ENCODE peak calls at places on chromosome 9, in nine cellular contexts. One of them, this sample, is unnamed.
A peak's percentile ranks its signal among the peaks of the same experiment; 100 is the strongest.

GRCh38 chr9:23563497-23563896 is 262.5 kb downstream of the ELAVL2 start:
- DNase-seq in DND-41: no peak
- DNase-seq in brain microvascular endothelial cell: no peak
- DNase-seq in neural progenitor cell: no peak
- DNase-seq in AG04449: no peak
- DNase-seq in ovary: no peak
- DNase-seq in BJ: no peak
- DNase-seq in H1: no peak
- DNase-seq in fibroblast of villous mesenchyme: no peak
- DNase-seq in this sample: no peak

GRCh38 chr9:78064075-78064474 is 32.5 kb upstream of the GNAQ start:
- DNase-seq in DND-41: no peak
- DNase-seq in brain microvascular endothelial cell: no peak
- DNase-seq in neural progenitor cell: no peak
- DNase-seq in AG04449: no peak
- DNase-seq in ovary: no peak
- DNase-seq in BJ: no peak
- DNase-seq in H1: no peak
- DNase-seq in fibroblast of villous mesenchyme: no peak
- DNase-seq in this sample: peak; percentile 55

GRCh38 chr9:110828148-110828730 is 159.6 kb downstream of the MUSK start:
- DNase-seq in DND-41: no peak
- DNase-seq in brain microvascular endothelial cell: peak; percentile 46
- DNase-seq in neural progenitor cell: peak; percentile 17
- DNase-seq in AG04449: no peak
- DNase-seq in ovary: peak; percentile 61
- DNase-seq in BJ: no peak
- DNase-seq in H1: no peak
- DNase-seq in fibroblast of villous mesenchyme: peak; percentile 46
- DNase-seq in this sample: peak; percentile 96

GRCh38 chr9:35908484-35909125 is 685 bp upstream of the SPAAR start:
- DNase-seq in DND-41: no peak
- DNase-seq in brain microvascular endothelial cell: no peak
- DNase-seq in neural progenitor cell: no peak
- DNase-seq in AG04449: no peak
- DNase-seq in ovary: peak; percentile 42
- DNase-seq in BJ: no peak
- DNase-seq in H1: no peak
- DNase-seq in fibroblast of villous mesenchyme: no peak
- DNase-seq in this sample: no peak

GRCh38 chr9:72978724-72979123 is 25.9 kb upstream of the ALDH1A1 start:
- DNase-seq in DND-41: no peak
- DNase-seq in brain microvascular endothelial cell: no peak
- DNase-seq in neural progenitor cell: no peak
- DNase-seq in AG04449: no peak
- DNase-seq in ovary: no peak
- DNase-seq in BJ: no peak
- DNase-seq in H1: no peak
- DNase-seq in fibroblast of villous mesenchyme: no peak
- DNase-seq in this sample: peak; percentile 68

GRCh38 chr9:132412089-132412488 is 2.1 kb downstream of the CFAP77 start:
- DNase-seq in DND-41: peak; percentile 26
- DNase-seq in brain microvascular endothelial cell: peak; percentile 9
- DNase-seq in neural progenitor cell: peak; percentile 79
- DNase-seq in AG04449: no peak
- DNase-seq in ovary: no peak
- DNase-seq in BJ: no peak
- DNase-seq in H1: no peak
- DNase-seq in fibroblast of villous mesenchyme: no peak
- DNase-seq in this sample: no peak

GRCh38 chr9:5715548-5716127 is 86.7 kb downstream of the RIC1 start:
- DNase-seq in DND-41: no peak
- DNase-seq in brain microvascular endothelial cell: no peak
- DNase-seq in neural progenitor cell: no peak
- DNase-seq in AG04449: no peak
- DNase-seq in ovary: no peak
- DNase-seq in BJ: no peak
- DNase-seq in H1: no peak
- DNase-seq in fibroblast of villous mesenchyme: no peak
- DNase-seq in this sample: no peak

GRCh38 chr9:38690574-38690973 is 29.4 kb downstream of the FAM240B start:
- DNase-seq in DND-41: no peak
- DNase-seq in brain microvascular endothelial cell: no peak
- DNase-seq in neural progenitor cell: no peak
- DNase-seq in AG04449: no peak
- DNase-seq in ovary: no peak
- DNase-seq in BJ: no peak
- DNase-seq in H1: no peak
- DNase-seq in fibroblast of villous mesenchyme: no peak
- DNase-seq in this sample: no peak

GRCh38 chr9:110278080-110278707 is 21.9 kb upstream of the TXN start:
- DNase-seq in DND-41: no peak
- DNase-seq in brain microvascular endothelial cell: no peak
- DNase-seq in neural progenitor cell: no peak
- DNase-seq in AG04449: no peak
- DNase-seq in ovary: no peak
- DNase-seq in BJ: no peak
- DNase-seq in H1: no peak
- DNase-seq in fibroblast of villous mesenchyme: no peak
- DNase-seq in this sample: peak; percentile 52

GRCh38 chr9:86355814-86356213 is 1.6 kb upstream of the TUT7 start:
- DNase-seq in DND-41: no peak
- DNase-seq in brain microvascular endothelial cell: no peak
- DNase-seq in neural progenitor cell: no peak
- DNase-seq in AG04449: no peak
- DNase-seq in ovary: no peak
- DNase-seq in BJ: no peak
- DNase-seq in H1: no peak
- DNase-seq in fibroblast of villous mesenchyme: no peak
- DNase-seq in this sample: no peak

GRCh38 chr9:70195456-70195855 is 63.3 kb upstream of the SMC5 start:
- DNase-seq in DND-41: no peak
- DNase-seq in brain microvascular endothelial cell: peak; percentile 35
- DNase-seq in neural progenitor cell: no peak
- DNase-seq in AG04449: no peak
- DNase-seq in ovary: no peak
- DNase-seq in BJ: peak; percentile 19
- DNase-seq in H1: no peak
- DNase-seq in fibroblast of villous mesenchyme: no peak
- DNase-seq in this sample: no peak

GRCh38 chr9:72210522-72210921 is 61.3 kb downstream of the GDA start:
- DNase-seq in DND-41: no peak
- DNase-seq in brain microvascular endothelial cell: no peak
- DNase-seq in neural progenitor cell: no peak
- DNase-seq in AG04449: no peak
- DNase-seq in ovary: no peak
- DNase-seq in BJ: no peak
- DNase-seq in H1: no peak
- DNase-seq in fibroblast of villous mesenchyme: no peak
- DNase-seq in this sample: no peak

GRCh38 chr9:112035166-112035816 is 138.7 kb downstream of the UGCG start:
- DNase-seq in DND-41: no peak
- DNase-seq in brain microvascular endothelial cell: no peak
- DNase-seq in neural progenitor cell: no peak
- DNase-seq in AG04449: no peak
- DNase-seq in ovary: no peak
- DNase-seq in BJ: no peak
- DNase-seq in H1: no peak
- DNase-seq in fibroblast of villous mesenchyme: no peak
- DNase-seq in this sample: no peak

GRCh38 chr9:19493174-19493811 is 84.5 kb downstream of the ACER2 start:
- DNase-seq in DND-41: peak; percentile 48
- DNase-seq in brain microvascular endothelial cell: peak; percentile 44
- DNase-seq in neural progenitor cell: peak; percentile 69
- DNase-seq in AG04449: no peak
- DNase-seq in ovary: peak; percentile 47
- DNase-seq in BJ: no peak
- DNase-seq in H1: peak; percentile 31
- DNase-seq in fibroblast of villous mesenchyme: peak; percentile 70
- DNase-seq in this sample: peak; percentile 91

GRCh38 chr9:136596630-136597031 is 50.8 kb upstream of the NOTCH1 start:
- DNase-seq in DND-41: no peak
- DNase-seq in brain microvascular endothelial cell: no peak
- DNase-seq in neural progenitor cell: no peak
- DNase-seq in AG04449: no peak
- DNase-seq in ovary: no peak
- DNase-seq in BJ: no peak
- DNase-seq in H1: no peak
- DNase-seq in fibroblast of villous mesenchyme: no peak
- DNase-seq in this sample: no peak

GRCh38 chr9:357560-357959 is 142.9 kb downstream of the DOCK8 start:
- DNase-seq in DND-41: no peak
- DNase-seq in brain microvascular endothelial cell: no peak
- DNase-seq in neural progenitor cell: no peak
- DNase-seq in AG04449: no peak
- DNase-seq in ovary: no peak
- DNase-seq in BJ: no peak
- DNase-seq in H1: no peak
- DNase-seq in fibroblast of villous mesenchyme: no peak
- DNase-seq in this sample: no peak

GRCh38 chr9:4114569-4115505 is 185.0 kb downstream of the GLIS3 start:
- DNase-seq in DND-41: no peak
- DNase-seq in brain microvascular endothelial cell: peak; percentile 56
- DNase-seq in neural progenitor cell: no peak
- DNase-seq in AG04449: no peak
- DNase-seq in ovary: no peak
- DNase-seq in BJ: no peak
- DNase-seq in H1: no peak
- DNase-seq in fibroblast of villous mesenchyme: no peak
- DNase-seq in this sample: peak; percentile 83

DNA sequence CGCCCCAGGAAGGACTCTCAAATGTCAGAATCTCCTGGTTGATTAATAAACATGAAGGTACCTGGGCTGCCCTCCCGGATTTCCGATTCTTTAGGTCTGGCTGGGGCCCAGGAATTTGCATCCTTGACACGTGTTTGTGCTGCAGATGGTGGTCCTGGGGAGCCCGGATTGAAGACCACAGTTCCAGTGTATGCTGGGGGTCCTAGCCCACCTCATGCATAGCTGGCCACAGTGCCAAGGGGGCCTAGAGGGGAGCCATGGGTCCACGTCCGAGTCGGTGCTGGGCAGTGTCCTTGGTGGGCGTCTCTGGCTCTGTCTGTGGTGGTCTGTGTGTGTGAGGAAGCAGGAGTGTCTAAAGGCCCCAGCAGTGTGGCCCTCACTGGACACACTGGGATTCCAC is 3.2 kb downstream of the NCS1 start:
- DNase-seq in DND-41: no peak
- DNase-seq in brain microvascular endothelial cell: no peak
- DNase-seq in neural progenitor cell: no peak
- DNase-seq in AG04449: no peak
- DNase-seq in ovary: no peak
- DNase-seq in BJ: no peak
- DNase-seq in H1: no peak
- DNase-seq in fibroblast of villous mesenchyme: no peak
- DNase-seq in this sample: no peak
- TF ChIP-seq CTCF in DND-41: no peak
- TF ChIP-seq CTCF in brain microvascular endothelial cell: no peak
- TF ChIP-seq CTCF in neural progenitor cell: no peak
- TF ChIP-seq CTCF in AG04449: no peak
- TF ChIP-seq CTCF in ovary: no peak
- TF ChIP-seq CTCF in BJ: no peak
- TF ChIP-seq CTCF in H1: no peak
- TF ChIP-seq CTCF in fibroblast of villous mesenchyme: no peak
- TF ChIP-seq CTCF in this sample: no peak

DNA sequence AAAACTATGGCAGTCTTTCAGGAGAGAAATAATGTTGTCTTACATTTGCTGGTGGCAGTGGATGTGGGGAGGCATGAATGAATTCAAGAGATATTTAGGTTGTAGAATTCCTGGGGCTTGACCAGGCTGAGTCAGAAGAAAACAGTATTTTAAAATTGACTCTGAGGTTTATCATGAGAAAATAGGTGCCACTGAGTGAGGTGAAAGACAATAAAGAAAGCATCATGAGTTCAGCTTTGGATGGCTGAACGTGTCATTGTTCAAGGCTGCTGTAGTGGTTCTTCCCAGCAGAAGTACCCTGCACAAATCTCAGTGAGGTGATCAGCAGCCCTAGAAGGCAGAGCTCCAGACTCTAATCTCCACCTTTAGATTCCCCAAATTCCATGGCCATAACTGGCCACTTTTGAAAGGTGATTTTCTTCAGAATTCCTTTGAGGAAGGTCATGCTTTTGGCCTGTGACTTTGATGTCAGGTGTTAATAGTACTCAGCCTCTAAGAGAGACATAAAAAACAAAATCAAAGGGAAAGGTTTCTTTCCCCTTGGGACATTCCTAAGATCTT is 395.4 kb downstream of the NTRK2 start:
- DNase-seq in DND-41: no peak
- DNase-seq in brain microvascular endothelial cell: no peak
- DNase-seq in neural progenitor cell: no peak
- DNase-seq in AG04449: no peak
- DNase-seq in ovary: no peak
- DNase-seq in BJ: no peak
- DNase-seq in H1: no peak
- DNase-seq in fibroblast of villous mesenchyme: no peak
- DNase-seq in this sample: no peak
- H3K4me3 ChIP-seq in DND-41: no peak overlapping the region
- H3K4me3 ChIP-seq in brain microvascular endothelial cell: no peak overlapping the region
- H3K4me3 ChIP-seq in neural progenitor cell: no peak overlapping the region
- H3K4me3 ChIP-seq in AG04449: no peak overlapping the region
- H3K4me3 ChIP-seq in ovary: no peak overlapping the region
- H3K4me3 ChIP-seq in BJ: no peak overlapping the region
- H3K4me3 ChIP-seq in H1: no peak overlapping the region
- H3K4me3 ChIP-seq in fibroblast of villous mesenchyme: no peak overlapping the region
- H3K4me3 ChIP-seq in this sample: no peak overlapping the region

DNA sequence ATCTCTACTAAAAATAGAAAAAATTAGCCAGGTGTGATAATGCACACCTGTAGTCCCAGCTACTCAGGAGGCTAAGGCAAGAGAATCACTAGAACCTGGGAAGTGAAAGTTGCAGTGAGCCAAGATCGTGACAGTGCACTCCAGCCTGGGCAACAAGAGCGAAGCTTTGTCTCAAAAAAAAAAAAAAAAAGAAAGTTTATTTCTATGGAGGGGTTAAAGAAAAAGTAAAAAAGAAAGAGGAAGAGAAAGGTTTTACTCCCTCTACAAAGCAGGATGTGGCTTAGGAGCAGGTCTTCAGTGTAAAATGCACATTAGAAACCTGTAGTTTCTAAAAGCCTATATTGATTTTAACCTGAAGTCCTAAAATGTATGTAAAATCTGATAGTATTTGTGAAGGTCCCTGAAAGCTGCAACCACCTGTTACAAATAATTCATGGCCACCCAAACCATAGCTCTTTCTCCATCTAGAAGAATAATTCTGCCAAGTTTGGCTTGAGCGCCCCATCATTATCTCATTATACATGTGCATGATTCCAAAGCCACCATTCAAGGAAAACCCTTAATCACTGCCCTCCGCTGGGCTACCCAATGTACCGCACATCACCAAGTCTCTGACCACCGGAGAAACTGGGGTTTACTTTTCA is 3.4 kb downstream of the FNBP1 start:
- DNase-seq in DND-41: no peak
- DNase-seq in brain microvascular endothelial cell: no peak
- DNase-seq in neural progenitor cell: peak; percentile 38
- DNase-seq in AG04449: no peak
- DNase-seq in ovary: no peak
- DNase-seq in BJ: no peak
- DNase-seq in H1: no peak
- DNase-seq in fibroblast of villous mesenchyme: no peak
- DNase-seq in this sample: peak; percentile 23
- TF ChIP-seq CTCF in DND-41: peak; percentile 28
- TF ChIP-seq CTCF in brain microvascular endothelial cell: peak; percentile 28
- TF ChIP-seq CTCF in neural progenitor cell: peak; percentile 32
- TF ChIP-seq CTCF in AG04449: peak; percentile 4
- TF ChIP-seq CTCF in ovary: no peak
- TF ChIP-seq CTCF in BJ: peak; percentile 9
- TF ChIP-seq CTCF in H1: peak; percentile 31
- TF ChIP-seq CTCF in fibroblast of villous mesenchyme: no peak
- TF ChIP-seq CTCF in this sample: peak; percentile 6

GRCh38 chr9:33196736-33197135 is 29.6 kb upstream of the B4GALT1 start:
- DNase-seq in DND-41: no peak
- DNase-seq in brain microvascular endothelial cell: no peak
- DNase-seq in neural progenitor cell: no peak
- DNase-seq in AG04449: no peak
- DNase-seq in ovary: no peak
- DNase-seq in BJ: no peak
- DNase-seq in H1: no peak
- DNase-seq in fibroblast of villous mesenchyme: peak; percentile 12
- DNase-seq in this sample: no peak
- H3K4me3 ChIP-seq in DND-41: no peak overlapping the region
- H3K4me3 ChIP-seq in brain microvascular endothelial cell: no peak overlapping the region
- H3K4me3 ChIP-seq in neural progenitor cell: no peak overlapping the region
- H3K4me3 ChIP-seq in AG04449: no peak overlapping the region
- H3K4me3 ChIP-seq in ovary: no peak overlapping the region
- H3K4me3 ChIP-seq in BJ: no peak overlapping the region
- H3K4me3 ChIP-seq in H1: no peak overlapping the region
- H3K4me3 ChIP-seq in fibroblast of villous mesenchyme: no peak overlapping the region
- H3K4me3 ChIP-seq in this sample: no peak overlapping the region